ENCODE peak calls at places on chromosomes 16 and 17, in eight cellular contexts. O is tibial nerve, Y is A549, B is foreskin fibroblast, I is WERI-Rb-1, P is epithelial cell of esophagus, A is mesendoderm, V is aorta. U is an unnamed sample.
A peak's percentile ranks its signal among the peaks of the same experiment; 100 is the strongest.

GRCh38 chr16:28090646-28091377 is 27.3 kb upstream of the GSG1L start:
- DNase-seq in A (peak; percentile 93), V (peak; percentile 66), Y (no peak), P (peak; percentile 35), O (no peak), I (peak; percentile 39), B (peak; percentile 41), U (no peak)

GRCh38 chr17:4492762-4493561 is 5.7 kb upstream of the SPNS2 start:
- DNase-seq in I (no peak), A (peak; percentile 90), O (no peak), P (peak; percentile 93), V (no peak), B (no peak), Y (peak; percentile 64), U (no peak)

GRCh38 chr17:39688945-39689344 is 1.1 kb upstream of the PGAP3 start:
- DNase-seq in B (no peak), Y (no peak), P (no peak), O (no peak), V (no peak), A (peak; percentile 81), I (no peak), U (no peak)

GRCh38 chr17:63774141-63774981 is at the start of gene DDX42:
- DNase-seq in P (peak; percentile 58), O (peak; percentile 76), B (peak; percentile 38), A (peak; percentile 72), V (peak; percentile 97), Y (peak; percentile 58), I (peak; percentile 96), U (peak; percentile 22)

GRCh38 chr16:72042157-72042660 is 12.1 kb upstream of the HP start:
- DNase-seq in O (no peak), V (no peak), B (no peak), P (no peak), A (no peak), Y (no peak), I (no peak), U (peak; percentile 13)

GRCh38 chr16:89149386-89149785 is 22.2 kb upstream of the CDH15 start:
- DNase-seq in B (no peak), Y (no peak), O (no peak), V (no peak), I (no peak), A (peak; percentile 38), P (no peak), U (no peak)

GRCh38 chr17:64443086-64443760 is 5.7 kb upstream of the MILR1 start:
- DNase-seq in Y (no peak), A (no peak), P (peak; percentile 44), B (no peak), O (no peak), V (no peak), I (no peak), U (no peak)

GRCh38 chr17:36501963-36502362 is 15.5 kb downstream of the ZNHIT3 start:
- DNase-seq in A (no peak), Y (no peak), O (no peak), B (no peak), P (no peak), V (no peak), I (no peak), U (no peak)

GRCh38 chr16:71995038-71995437 is 5.2 kb downstream of the PKD1L3 start:
- DNase-seq in B (no peak), I (no peak), P (no peak), V (no peak), Y (no peak), O (no peak), A (no peak), U (no peak)

GRCh38 chr16:87065781-87066694 is 251.2 kb downstream of the C16orf95 start:
- DNase-seq in B (no peak), A (no peak), Y (no peak), V (no peak), I (no peak), P (no peak), O (no peak), U (no peak)

GRCh38 chr17:30199600-30199999 is 35.9 kb downstream of the SLC6A4 start:
- DNase-seq in A (no peak), I (no peak), Y (no peak), B (no peak), P (peak; percentile 20), O (no peak), V (no peak), U (no peak)

GRCh38 chr17:4073983-4074830 is 68.6 kb downstream of the ZZEF1 start:
- DNase-seq in A (no peak), P (no peak), B (no peak), O (no peak), I (no peak), V (no peak), Y (no peak), U (no peak)

GRCh38 chr16:76345093-76345735 is 68.0 kb downstream of the CNTNAP4 start:
- DNase-seq in I (no peak), A (peak; percentile 59), Y (no peak), V (no peak), B (no peak), O (no peak), P (peak; percentile 6), U (peak; percentile 39)

GRCh38 chr17:66514227-66514806 is 211.9 kb downstream of the PRKCA start:
- DNase-seq in A (no peak), B (no peak), P (peak; percentile 76), Y (no peak), V (no peak), O (no peak), I (no peak), U (no peak)

GRCh38 chr17:63476857-63477470 is at the start of gene ACE:
- DNase-seq in A (peak; percentile 74), I (peak; percentile 90), O (no peak), B (no peak), P (peak; percentile 41), Y (peak; percentile 58), V (no peak), U (no peak)

GRCh38 chr17:59332890-59333377 is 1.5 kb downstream of the YPEL2 start:
- DNase-seq in O (peak; percentile 37), B (peak; percentile 29), P (peak; percentile 32), Y (no peak), A (no peak), I (no peak), V (no peak), U (no peak)
- H3K4me3 ChIP-seq in O (peak overlapping the region; percentile 93), B (peak overlapping the region; percentile 75), P (peak overlapping the region; percentile 67), Y (peak overlapping the region; percentile 99), A (no peak overlapping the region), I (peak overlapping the region; percentile 81), V (peak overlapping the region; percentile 81), U (peak overlapping the region; percentile 74)

GRCh38 chr16:4768549-4769305 is 1.8 kb upstream of the ZNF500 start:
- DNase-seq in P (peak; percentile 98), O (peak; percentile 91), B (peak; percentile 94), Y (peak; percentile 96), A (peak; percentile 98), I (no peak), V (peak; percentile 98), U (peak; percentile 83)

GRCh38 chr16:4767872-4768548 is 1.0 kb upstream of the ZNF500 start:
- DNase-seq in V (no peak), O (no peak), I (no peak), Y (no peak), P (peak; percentile 79), B (no peak), A (no peak), U (no peak)

GRCh38 chr16:4771646-4772045 is 4.7 kb upstream of the ZNF500 start:
- DNase-seq in O (no peak), V (no peak), Y (no peak), P (no peak), A (no peak), B (no peak), I (no peak), U (no peak)

GRCh38 chr16:4766875-4767628 is at the start of gene ZNF500:
- DNase-seq in I (peak; percentile 98), O (peak; percentile 99), A (peak; percentile 98), B (peak; percentile 96), V (peak; percentile 100), Y (peak; percentile 97), P (peak; percentile 97), U (peak; percentile 87)

DNA sequence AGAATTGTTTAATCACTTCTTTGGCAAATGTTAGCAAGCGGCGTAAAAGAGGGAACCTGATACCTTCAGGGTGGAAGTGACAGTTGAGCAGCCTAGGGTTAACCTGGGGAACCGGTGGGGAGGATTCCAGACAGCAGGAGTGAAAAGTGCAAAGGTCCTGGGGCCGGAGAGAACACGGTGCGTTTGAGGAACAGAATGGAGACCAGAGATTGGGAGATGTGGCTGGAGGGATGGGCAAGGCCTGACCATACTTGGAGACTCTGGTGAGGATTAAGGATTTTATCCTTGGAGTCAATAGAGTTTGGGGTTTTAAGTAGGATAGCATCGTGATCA is 2.3 kb upstream of the ZNF500 start:
- DNase-seq in B (no peak), Y (no peak), A (no peak), V (no peak), I (peak; percentile 46), O (no peak), P (no peak), U (no peak)
- H3K4me3 ChIP-seq in B (peak overlapping the region; percentile 47), Y (peak overlapping the region; percentile 81), A (no peak overlapping the region), V (no peak overlapping the region), I (no peak overlapping the region), O (peak overlapping the region; percentile 45), P (peak overlapping the region; percentile 86), U (peak overlapping the region; percentile 49)

GRCh38 chr16:67086829-67087228 is 22.9 kb upstream of the PHAF1 start:
- DNase-seq in B (no peak), Y (no peak), V (no peak), P (no peak), I (no peak), A (no peak), O (no peak), U (no peak)

GRCh38 chr16:67089101-67089500 is 20.6 kb upstream of the PHAF1 start:
- DNase-seq in B (no peak), P (no peak), I (no peak), V (no peak), Y (no peak), A (no peak), O (no peak), U (no peak)

GRCh38 chr16:67087803-67088202 is 21.9 kb upstream of the PHAF1 start:
- DNase-seq in V (no peak), B (no peak), P (no peak), Y (no peak), O (no peak), A (no peak), I (no peak), U (no peak)

GRCh38 chr16:67088551-67088950 is 21.2 kb upstream of the PHAF1 start:
- DNase-seq in A (no peak), I (no peak), O (no peak), V (no peak), P (no peak), B (no peak), Y (no peak), U (no peak)

GRCh38 chr16:67087291-67087690 is 22.4 kb upstream of the PHAF1 start:
- DNase-seq in O (no peak), I (no peak), A (no peak), B (no peak), P (no peak), V (no peak), Y (no peak), U (no peak)
- H3K4me3 ChIP-seq in O (no peak overlapping the region), I (no peak overlapping the region), A (no peak overlapping the region), B (no peak overlapping the region), P (no peak overlapping the region), V (no peak overlapping the region), Y (no peak overlapping the region), U (no peak overlapping the region)

DNA sequence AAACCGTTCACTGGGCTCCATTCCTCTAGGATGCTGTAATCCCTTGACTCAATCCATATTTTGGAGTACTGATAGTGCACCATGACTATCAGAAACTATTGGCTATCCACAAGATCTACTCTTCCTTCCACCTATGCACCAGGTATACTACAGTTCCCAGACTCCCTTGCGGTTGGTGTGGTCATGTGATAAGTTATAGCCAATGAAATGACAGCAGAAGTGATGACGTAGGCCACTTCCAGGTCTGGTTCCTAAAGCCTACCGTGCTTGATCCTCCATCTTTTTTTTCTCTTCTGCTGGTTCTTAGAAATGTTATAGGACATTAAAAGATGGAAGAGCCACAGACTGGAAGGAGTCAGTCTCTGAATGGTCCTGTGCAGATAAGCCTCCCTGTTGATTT is 278.8 kb upstream of the C16orf82 start:
- DNase-seq in P (no peak), B (no peak), Y (no peak), V (no peak), I (no peak), A (peak; percentile 23), O (no peak), U (no peak)
- H3K4me3 ChIP-seq in P (no peak overlapping the region), B (no peak overlapping the region), Y (no peak overlapping the region), V (no peak overlapping the region), I (no peak overlapping the region), A (no peak overlapping the region), O (no peak overlapping the region), U (no peak overlapping the region)